ENCODE peak calls at places on chromosomes 3 and 15, in eight cellular contexts. One of them, this sample, is unnamed.
A peak's percentile ranks its signal among the peaks of the same experiment; 100 is the strongest.

GRCh38 chr3:62667714-62668113 is 207.5 kb downstream of the CADPS start:
- DNase-seq in fibroblast of lung: no peak
- DNase-seq in fibroblast of the aortic adventitia: no peak
- DNase-seq in A549: no peak
- DNase-seq in left ventricle myocardium inferior: no peak
- DNase-seq in lower lobe of right lung: no peak
- DNase-seq in GM06990: peak; percentile 1
- DNase-seq in osteocyte: no peak
- DNase-seq in this sample: no peak

GRCh38 chr3:13515786-13516783 is 32.8 kb upstream of the FBLN2 start:
- DNase-seq in osteocyte: no peak
- DNase-seq in left ventricle myocardium inferior: peak; percentile 65
- DNase-seq in lower lobe of right lung: no peak
- DNase-seq in GM06990: no peak
- DNase-seq in fibroblast of lung: no peak
- DNase-seq in fibroblast of the aortic adventitia: peak; percentile 52
- DNase-seq in A549: no peak
- DNase-seq in this sample: no peak

GRCh38 chr3:55521086-55522060 is 34.3 kb upstream of the WNT5A start:
- DNase-seq in lower lobe of right lung: no peak
- DNase-seq in osteocyte: no peak
- DNase-seq in A549: no peak
- DNase-seq in GM06990: no peak
- DNase-seq in fibroblast of lung: peak; percentile 75
- DNase-seq in left ventricle myocardium inferior: no peak
- DNase-seq in fibroblast of the aortic adventitia: peak; percentile 29
- DNase-seq in this sample: no peak

GRCh38 chr3:16136042-16136441 is 38.4 kb upstream of the GALNT15 start:
- DNase-seq in fibroblast of the aortic adventitia: peak; percentile 95
- DNase-seq in A549: no peak
- DNase-seq in lower lobe of right lung: no peak
- DNase-seq in fibroblast of lung: peak; percentile 88
- DNase-seq in GM06990: no peak
- DNase-seq in left ventricle myocardium inferior: no peak
- DNase-seq in osteocyte: no peak
- DNase-seq in this sample: no peak

GRCh38 chr3:124671123-124671522 is 59.1 kb upstream of the UMPS start:
- DNase-seq in fibroblast of the aortic adventitia: no peak
- DNase-seq in GM06990: no peak
- DNase-seq in fibroblast of lung: no peak
- DNase-seq in osteocyte: no peak
- DNase-seq in left ventricle myocardium inferior: no peak
- DNase-seq in lower lobe of right lung: no peak
- DNase-seq in A549: no peak
- DNase-seq in this sample: no peak

GRCh38 chr3:112358311-112358780 is 25.4 kb downstream of the CD200 start:
- DNase-seq in lower lobe of right lung: no peak
- DNase-seq in GM06990: no peak
- DNase-seq in fibroblast of the aortic adventitia: peak; percentile 48
- DNase-seq in A549: no peak
- DNase-seq in osteocyte: no peak
- DNase-seq in left ventricle myocardium inferior: no peak
- DNase-seq in fibroblast of lung: peak; percentile 28
- DNase-seq in this sample: no peak

GRCh38 chr3:168047190-168047795 is 48.4 kb downstream of the GOLIM4 start:
- DNase-seq in lower lobe of right lung: no peak
- DNase-seq in GM06990: peak; percentile 26
- DNase-seq in osteocyte: no peak
- DNase-seq in fibroblast of lung: peak; percentile 76
- DNase-seq in fibroblast of the aortic adventitia: peak; percentile 92
- DNase-seq in left ventricle myocardium inferior: no peak
- DNase-seq in A549: peak; percentile 21
- DNase-seq in this sample: no peak

GRCh38 chr3:58633157-58633865 is 33.3 kb downstream of the FAM3D start:
- DNase-seq in fibroblast of lung: no peak
- DNase-seq in lower lobe of right lung: no peak
- DNase-seq in fibroblast of the aortic adventitia: no peak
- DNase-seq in osteocyte: no peak
- DNase-seq in left ventricle myocardium inferior: no peak
- DNase-seq in GM06990: no peak
- DNase-seq in A549: no peak
- DNase-seq in this sample: no peak

GRCh38 chr3:188338081-188338480 is 184.1 kb downstream of the LPP start:
- DNase-seq in left ventricle myocardium inferior: no peak
- DNase-seq in fibroblast of lung: peak; percentile 59
- DNase-seq in lower lobe of right lung: no peak
- DNase-seq in osteocyte: no peak
- DNase-seq in GM06990: no peak
- DNase-seq in A549: no peak
- DNase-seq in fibroblast of the aortic adventitia: no peak
- DNase-seq in this sample: no peak

GRCh38 chr15:78461171-78461881 is 23.3 kb downstream of the IREB2 start:
- DNase-seq in fibroblast of lung: no peak
- DNase-seq in osteocyte: no peak
- DNase-seq in lower lobe of right lung: no peak
- DNase-seq in fibroblast of the aortic adventitia: no peak
- DNase-seq in GM06990: no peak
- DNase-seq in left ventricle myocardium inferior: no peak
- DNase-seq in A549: no peak
- DNase-seq in this sample: no peak

GRCh38 chr3:51637941-51638471 is 33.0 kb upstream of the TEX264 start:
- DNase-seq in fibroblast of lung: peak; percentile 43
- DNase-seq in A549: peak; percentile 72
- DNase-seq in fibroblast of the aortic adventitia: peak; percentile 59
- DNase-seq in left ventricle myocardium inferior: no peak
- DNase-seq in GM06990: no peak
- DNase-seq in osteocyte: no peak
- DNase-seq in lower lobe of right lung: no peak
- DNase-seq in this sample: no peak

GRCh38 chr3:195612075-195612800 is 28.5 kb upstream of the APOD start:
- DNase-seq in fibroblast of the aortic adventitia: no peak
- DNase-seq in GM06990: no peak
- DNase-seq in fibroblast of lung: no peak
- DNase-seq in left ventricle myocardium inferior: no peak
- DNase-seq in A549: no peak
- DNase-seq in lower lobe of right lung: no peak
- DNase-seq in osteocyte: peak; percentile 78
- DNase-seq in this sample: no peak

GRCh38 chr3:112894258-112894657 is 47.6 kb upstream of the CD200R1L start:
- DNase-seq in osteocyte: no peak
- DNase-seq in fibroblast of the aortic adventitia: peak; percentile 22
- DNase-seq in lower lobe of right lung: no peak
- DNase-seq in A549: no peak
- DNase-seq in fibroblast of lung: peak; percentile 84
- DNase-seq in left ventricle myocardium inferior: no peak
- DNase-seq in GM06990: no peak
- DNase-seq in this sample: no peak

GRCh38 chr3:59563072-59563605 is 513.3 kb upstream of the CFAP20DC start:
- DNase-seq in A549: no peak
- DNase-seq in lower lobe of right lung: no peak
- DNase-seq in GM06990: no peak
- DNase-seq in left ventricle myocardium inferior: no peak
- DNase-seq in osteocyte: no peak
- DNase-seq in fibroblast of the aortic adventitia: no peak
- DNase-seq in fibroblast of lung: peak; percentile 73
- DNase-seq in this sample: no peak

GRCh38 chr3:166322394-166322793 is 485.2 kb upstream of the BCHE start:
- DNase-seq in fibroblast of lung: no peak
- DNase-seq in osteocyte: no peak
- DNase-seq in A549: no peak
- DNase-seq in left ventricle myocardium inferior: no peak
- DNase-seq in GM06990: no peak
- DNase-seq in fibroblast of the aortic adventitia: no peak
- DNase-seq in lower lobe of right lung: no peak
- DNase-seq in this sample: no peak

DNA sequence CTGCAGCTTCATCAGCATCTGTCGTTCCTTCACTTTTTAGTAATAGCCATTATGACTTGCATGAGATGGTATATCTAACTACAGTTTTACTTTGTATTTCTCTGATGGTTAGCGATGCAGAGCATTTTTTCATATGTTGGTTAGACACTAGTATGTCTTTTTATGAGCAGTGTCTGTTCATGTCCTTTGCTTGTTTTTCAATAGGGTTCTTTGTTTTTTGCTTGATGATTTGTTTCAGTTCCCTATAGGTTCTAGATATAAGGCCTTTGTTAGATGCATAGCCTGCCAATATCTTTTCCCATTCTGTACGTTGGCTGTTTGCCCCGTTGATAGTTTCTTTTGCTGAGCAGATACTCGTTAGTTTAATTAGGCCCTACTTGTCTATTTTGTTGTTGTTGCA is 487.2 kb upstream of the BCHE start:
- DNase-seq in left ventricle myocardium inferior: no peak
- DNase-seq in osteocyte: no peak
- DNase-seq in GM06990: no peak
- DNase-seq in fibroblast of lung: no peak
- DNase-seq in fibroblast of the aortic adventitia: no peak
- DNase-seq in A549: no peak
- DNase-seq in lower lobe of right lung: no peak
- DNase-seq in this sample: no peak
- TF ChIP-seq CTCF in left ventricle myocardium inferior: no peak
- TF ChIP-seq CTCF in osteocyte: no peak
- TF ChIP-seq CTCF in GM06990: no peak
- TF ChIP-seq CTCF in fibroblast of lung: no peak
- TF ChIP-seq CTCF in fibroblast of the aortic adventitia: no peak
- TF ChIP-seq CTCF in A549: no peak
- TF ChIP-seq CTCF in lower lobe of right lung: no peak
- TF ChIP-seq CTCF in this sample: no peak

GRCh38 chr3:80767599-80767998 is 993.8 kb downstream of the GBE1 start:
- DNase-seq in fibroblast of lung: no peak
- DNase-seq in A549: no peak
- DNase-seq in osteocyte: no peak
- DNase-seq in lower lobe of right lung: no peak
- DNase-seq in GM06990: no peak
- DNase-seq in left ventricle myocardium inferior: no peak
- DNase-seq in fibroblast of the aortic adventitia: peak; percentile 4
- DNase-seq in this sample: no peak
- TF ChIP-seq CTCF in fibroblast of lung: no peak
- TF ChIP-seq CTCF in A549: no peak
- TF ChIP-seq CTCF in osteocyte: peak; percentile 37
- TF ChIP-seq CTCF in lower lobe of right lung: no peak
- TF ChIP-seq CTCF in GM06990: no peak
- TF ChIP-seq CTCF in left ventricle myocardium inferior: no peak
- TF ChIP-seq CTCF in fibroblast of the aortic adventitia: no peak
- TF ChIP-seq CTCF in this sample: no peak

GRCh38 chr3:194137314-194138097 is 1.6 kb downstream of the HES1 start:
- DNase-seq in left ventricle myocardium inferior: peak; percentile 63
- DNase-seq in fibroblast of lung: peak; percentile 63
- DNase-seq in osteocyte: no peak
- DNase-seq in A549: no peak
- DNase-seq in GM06990: peak; percentile 84
- DNase-seq in lower lobe of right lung: peak; percentile 86
- DNase-seq in fibroblast of the aortic adventitia: no peak
- DNase-seq in this sample: peak; percentile 78

GRCh38 chr3:194138098-194138474 is 2.1 kb downstream of the HES1 start:
- DNase-seq in fibroblast of lung: peak; percentile 40
- DNase-seq in GM06990: no peak
- DNase-seq in A549: no peak
- DNase-seq in osteocyte: no peak
- DNase-seq in lower lobe of right lung: no peak
- DNase-seq in fibroblast of the aortic adventitia: no peak
- DNase-seq in left ventricle myocardium inferior: no peak
- DNase-seq in this sample: no peak

GRCh38 chr3:194139085-194139976 is 3.4 kb downstream of the HES1 start:
- DNase-seq in fibroblast of lung: peak; percentile 89
- DNase-seq in left ventricle myocardium inferior: peak; percentile 33
- DNase-seq in osteocyte: no peak
- DNase-seq in GM06990: no peak
- DNase-seq in A549: no peak
- DNase-seq in lower lobe of right lung: no peak
- DNase-seq in fibroblast of the aortic adventitia: peak; percentile 81
- DNase-seq in this sample: no peak

GRCh38 chr3:194139977-194140351 is 4.0 kb downstream of the HES1 start:
- DNase-seq in GM06990: no peak
- DNase-seq in fibroblast of the aortic adventitia: no peak
- DNase-seq in lower lobe of right lung: no peak
- DNase-seq in left ventricle myocardium inferior: no peak
- DNase-seq in fibroblast of lung: no peak
- DNase-seq in osteocyte: no peak
- DNase-seq in A549: no peak
- DNase-seq in this sample: no peak

DNA sequence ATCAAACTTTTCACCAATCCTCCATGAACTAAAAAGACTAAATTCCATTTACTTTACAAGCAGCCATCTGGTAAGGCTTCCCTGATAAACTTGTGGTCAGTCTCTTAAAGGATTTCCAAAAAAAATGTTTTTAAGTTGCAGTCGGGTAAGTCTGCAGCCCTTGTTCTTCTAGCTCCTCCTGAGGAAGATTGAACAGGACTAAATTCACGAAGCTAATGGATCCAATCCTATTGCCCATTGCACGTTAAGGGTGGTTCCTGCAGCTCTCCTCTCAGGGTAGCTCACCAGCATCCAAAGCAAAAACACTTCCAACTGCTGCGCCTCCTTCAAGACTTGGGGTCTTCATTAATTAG is 2.8 kb downstream of the HES1 start:
- DNase-seq in osteocyte: no peak
- DNase-seq in lower lobe of right lung: no peak
- DNase-seq in GM06990: no peak
- DNase-seq in fibroblast of lung: peak; percentile 81
- DNase-seq in left ventricle myocardium inferior: no peak
- DNase-seq in fibroblast of the aortic adventitia: peak; percentile 80
- DNase-seq in A549: no peak
- DNase-seq in this sample: no peak
- TF ChIP-seq CTCF in osteocyte: no peak
- TF ChIP-seq CTCF in lower lobe of right lung: no peak
- TF ChIP-seq CTCF in GM06990: no peak
- TF ChIP-seq CTCF in fibroblast of lung: no peak
- TF ChIP-seq CTCF in left ventricle myocardium inferior: no peak
- TF ChIP-seq CTCF in fibroblast of the aortic adventitia: no peak
- TF ChIP-seq CTCF in A549: no peak
- TF ChIP-seq CTCF in this sample: no peak

GRCh38 chr15:99251436-99251821 is at the start of gene LRRC28:
- DNase-seq in A549: no peak
- DNase-seq in osteocyte: no peak
- DNase-seq in fibroblast of the aortic adventitia: no peak
- DNase-seq in lower lobe of right lung: no peak
- DNase-seq in left ventricle myocardium inferior: no peak
- DNase-seq in GM06990: no peak
- DNase-seq in fibroblast of lung: no peak
- DNase-seq in this sample: no peak

GRCh38 chr15:99252326-99252725 is 1.0 kb downstream of the LRRC28 start:
- DNase-seq in osteocyte: no peak
- DNase-seq in fibroblast of lung: no peak
- DNase-seq in GM06990: no peak
- DNase-seq in A549: no peak
- DNase-seq in lower lobe of right lung: no peak
- DNase-seq in fibroblast of the aortic adventitia: peak; percentile 1
- DNase-seq in left ventricle myocardium inferior: no peak
- DNase-seq in this sample: no peak

GRCh38 chr15:99250494-99251435 is 516 bp upstream of the LRRC28 start:
- DNase-seq in left ventricle myocardium inferior: peak; percentile 98
- DNase-seq in GM06990: peak; percentile 93
- DNase-seq in fibroblast of lung: peak; percentile 97
- DNase-seq in fibroblast of the aortic adventitia: peak; percentile 99
- DNase-seq in osteocyte: peak; percentile 99
- DNase-seq in lower lobe of right lung: peak; percentile 98
- DNase-seq in A549: peak; percentile 92
- DNase-seq in this sample: peak; percentile 97

GRCh38 chr15:99250001-99250400 is 620 bp upstream of the TTC23 start:
- DNase-seq in left ventricle myocardium inferior: no peak
- DNase-seq in fibroblast of lung: no peak
- DNase-seq in fibroblast of the aortic adventitia: no peak
- DNase-seq in lower lobe of right lung: no peak
- DNase-seq in osteocyte: no peak
- DNase-seq in GM06990: no peak
- DNase-seq in A549: no peak
- DNase-seq in this sample: no peak

GRCh38 chr15:99253381-99254090 is 2.3 kb downstream of the LRRC28 start:
- DNase-seq in GM06990: no peak
- DNase-seq in A549: no peak
- DNase-seq in osteocyte: no peak
- DNase-seq in left ventricle myocardium inferior: no peak
- DNase-seq in fibroblast of lung: peak; percentile 94
- DNase-seq in fibroblast of the aortic adventitia: peak; percentile 80
- DNase-seq in lower lobe of right lung: no peak
- DNase-seq in this sample: no peak
- TF ChIP-seq CTCF in GM06990: no peak
- TF ChIP-seq CTCF in A549: no peak
- TF ChIP-seq CTCF in osteocyte: no peak
- TF ChIP-seq CTCF in left ventricle myocardium inferior: no peak
- TF ChIP-seq CTCF in fibroblast of lung: no peak
- TF ChIP-seq CTCF in fibroblast of the aortic adventitia: peak; percentile 35
- TF ChIP-seq CTCF in lower lobe of right lung: no peak
- TF ChIP-seq CTCF in this sample: no peak

This sample was measured in type B pancreatic cell.